ENCODE peak calls at places on chromosomes 6 and 20, in six cellular contexts. O is adipocyte, G is HEK293T, F is endothelial cell, M is mesothelial cell of epicardium, Q is EL. U is an unnamed sample.

GRCh38 chr6:33384581-33385020 is 7.0 kb upstream of the KIFC1 start:
- DNase-seq in M (no peak), Q (peak), G (peak), O (peak), F (no peak), U (no peak)

GRCh38 chr6:21870071-21870729 is 276.6 kb downstream of the SOX4 start:
- DNase-seq in F (no peak), G (no peak), M (no peak), O (no peak), Q (no peak), U (no peak)

GRCh38 chr6:31880616-31881015 is 1.8 kb upstream of the SLC44A4 start:
- DNase-seq in M (no peak), Q (no peak), O (no peak), F (no peak), G (no peak), U (no peak)

GRCh38 chr6:31586596-31586995 is 519 bp downstream of the LST1 start:
- DNase-seq in G (no peak), M (no peak), O (no peak), F (no peak), Q (no peak), U (peak)

GRCh38 chr6:16511048-16511660 is 250.1 kb downstream of the ATXN1 start:
- DNase-seq in F (no peak), Q (peak), M (no peak), G (peak), O (peak), U (no peak)

GRCh38 chr6:56328366-56328765 is 81.0 kb upstream of the COL21A1 start:
- DNase-seq in M (no peak), G (no peak), O (no peak), Q (no peak), F (no peak), U (no peak)

GRCh38 chr6:126188271-126188909 is 151.5 kb upstream of the CENPW start:
- DNase-seq in F (no peak), Q (peak), O (peak), M (no peak), G (no peak), U (no peak)

GRCh38 chr20:50152394-50153152 is 950 bp downstream of the PEDS1 start:
- DNase-seq in G (no peak), M (no peak), O (peak), Q (no peak), F (no peak), U (no peak)

GRCh38 chr6:11756292-11756691 is 22.3 kb downstream of the ADTRP start:
- DNase-seq in M (no peak), G (no peak), F (no peak), Q (no peak), O (no peak), U (no peak)

GRCh38 chr6:158334534-158334933 is 22.3 kb downstream of the TULP4 start:
- DNase-seq in G (no peak), Q (no peak), M (no peak), O (no peak), F (no peak), U (no peak)

GRCh38 chr6:5172057-5172683 is 87.0 kb downstream of the PPP1R3G start:
- DNase-seq in M (no peak), G (no peak), O (no peak), Q (no peak), F (no peak), U (no peak)

GRCh38 chr6:16760536-16761468 is at the start of gene ATXN1:
- DNase-seq in O (peak), G (no peak), Q (no peak), M (peak), F (peak), U (peak)

GRCh38 chr20:59125332-59125731 is 38.3 kb upstream of the ZNF831 start:
- DNase-seq in G (no peak), Q (no peak), F (no peak), M (no peak), O (no peak), U (no peak)

U was measured in spleen.